ENCODE peak calls at places on chromosome 2, in nine cellular contexts. I, R, C, K, N, B, U, P and Q are unnamed samples.

GRCh38 chr2:113876503-113877387 is 13.1 kb upstream of the ACTR3 start:
- DNase-seq in I (no peak), R (no peak), C (no peak), K (peak), N (no peak), B (no peak), U (peak), P (peak), Q (peak)

GRCh38 chr2:112691761-112692370 is 29.0 kb upstream of the NT5DC4 start:
- DNase-seq in I (no peak), R (no peak), C (no peak), K (no peak), N (no peak), B (no peak), U (no peak), P (no peak), Q (no peak)

GRCh38 chr2:61438670-61439069 is 32.2 kb downstream of the USP34 start:
- DNase-seq in I (no peak), R (no peak), C (no peak), K (no peak), N (no peak), B (no peak), U (no peak), P (no peak), Q (no peak)

GRCh38 chr2:119823734-119824334 is 64.1 kb downstream of the PTPN4 start:
- DNase-seq in I (no peak), R (no peak), C (peak), K (peak), N (no peak), B (no peak), U (no peak), P (peak), Q (no peak)

GRCh38 chr2:189181706-189182105 is 2.1 kb upstream of the COL5A2 start:
- DNase-seq in I (no peak), R (no peak), C (no peak), K (no peak), N (no peak), B (no peak), U (no peak), P (peak), Q (no peak)

GRCh38 chr2:29983308-29983707 is 61.9 kb upstream of the ALK start:
- DNase-seq in I (no peak), R (no peak), C (no peak), K (no peak), N (no peak), B (no peak), U (no peak), P (no peak), Q (no peak)

GRCh38 chr2:56118474-56118873 is 65.3 kb upstream of the CCDC85A start:
- DNase-seq in I (no peak), R (no peak), C (no peak), K (no peak), N (no peak), B (no peak), U (no peak), P (no peak), Q (no peak)

GRCh38 chr2:109346601-109347228 is 217.7 kb downstream of the SH3RF3 start:
- DNase-seq in I (no peak), R (peak), C (no peak), K (no peak), N (no peak), B (no peak), U (no peak), P (no peak), Q (no peak)

GRCh38 chr2:3094999-3095958 is 282.3 kb downstream of the EIPR1 start:
- DNase-seq in I (no peak), R (no peak), C (no peak), K (no peak), N (no peak), B (no peak), U (no peak), P (no peak), Q (peak)

GRCh38 chr2:57880967-57881366 is 165.6 kb upstream of the VRK2 start:
- DNase-seq in I (no peak), R (peak), C (no peak), K (no peak), N (no peak), B (peak), U (no peak), P (no peak), Q (no peak)

GRCh38 chr2:143844986-143845385 is 674.9 kb downstream of the ZEB2 start:
- DNase-seq in I (no peak), R (no peak), C (no peak), K (no peak), N (no peak), B (no peak), U (no peak), P (no peak), Q (no peak)

GRCh38 chr2:199273043-199273647 is 184.6 kb downstream of the SATB2 start:
- DNase-seq in I (no peak), R (no peak), C (no peak), K (no peak), N (no peak), B (no peak), U (no peak), P (no peak), Q (no peak)

GRCh38 chr2:190408538-190409271 is 550 bp downstream of the MFSD6 start:
- DNase-seq in I (peak), R (peak), C (peak), K (peak), N (peak), B (peak), U (peak), P (no peak), Q (peak)

GRCh38 chr2:152542995-152543481 is 174.2 kb downstream of the PRPF40A start:
- DNase-seq in I (peak), R (no peak), C (peak), K (peak), N (no peak), B (peak), U (no peak), P (peak), Q (no peak)

GRCh38 chr2:164430166-164430783 is 191.0 kb downstream of the GRB14 start:
- DNase-seq in I (no peak), R (no peak), C (peak), K (peak), N (no peak), B (peak), U (no peak), P (peak), Q (no peak)

GRCh38 chr2:191854385-191855372 is 7.8 kb upstream of the CAVIN2 start:
- DNase-seq in I (no peak), R (no peak), C (no peak), K (no peak), N (no peak), B (no peak), U (no peak), P (peak), Q (no peak)

GRCh38 chr2:242075163-242075562 is 205.6 kb downstream of the RTP5 start:
- DNase-seq in I (no peak), R (no peak), C (no peak), K (no peak), N (no peak), B (no peak), U (no peak), P (no peak), Q (no peak)

GRCh38 chr2:100786297-100786658 is 33.7 kb upstream of the NPAS2 start:
- DNase-seq in I (no peak), R (no peak), C (peak), K (peak), N (no peak), B (no peak), U (peak), P (no peak), Q (no peak)

GRCh38 chr2:714005-714741 is 37.0 kb upstream of the TMEM18 start:
- DNase-seq in I (peak), R (no peak), C (peak), K (peak), N (peak), B (peak), U (peak), P (peak), Q (peak)

GRCh38 chr2:136858656-136859055 is 93.3 kb downstream of the THSD7B start:
- DNase-seq in I (no peak), R (no peak), C (no peak), K (no peak), N (no peak), B (no peak), U (no peak), P (no peak), Q (no peak)

GRCh38 chr2:169963786-169964185 is 136.5 kb downstream of the UBR3 start:
- DNase-seq in I (no peak), R (no peak), C (no peak), K (no peak), N (no peak), B (no peak), U (no peak), P (no peak), Q (no peak)

GRCh38 chr2:72176281-72176680 is 28.6 kb upstream of the CYP26B1 start:
- DNase-seq in I (no peak), R (no peak), C (no peak), K (no peak), N (no peak), B (no peak), U (no peak), P (no peak), Q (no peak)

GRCh38 chr2:64586883-64587481 is 62.9 kb downstream of the AFTPH start:
- DNase-seq in I (no peak), R (no peak), C (peak), K (no peak), N (no peak), B (no peak), U (no peak), P (peak), Q (no peak)

GRCh38 chr2:232534940-232535735 is 4.4 kb upstream of the CHRNG start:
- DNase-seq in I (peak), R (peak), C (no peak), K (no peak), N (no peak), B (no peak), U (no peak), P (no peak), Q (no peak)

GRCh38 chr2:191003405-191004309 is 10.3 kb downstream of the STAT1 start:
- DNase-seq in I (no peak), R (no peak), C (no peak), K (no peak), N (no peak), B (no peak), U (no peak), P (no peak), Q (no peak)

GRCh38 chr2:241357531-241357930 is 1.4 kb downstream of the FARP2 start:
- DNase-seq in I (no peak), R (no peak), C (no peak), K (no peak), N (no peak), B (no peak), U (no peak), P (no peak), Q (no peak)

GRCh38 chr2:170465241-170465640 is 249.9 kb upstream of the SP5 start:
- DNase-seq in I (no peak), R (no peak), C (no peak), K (no peak), N (no peak), B (no peak), U (no peak), P (peak), Q (no peak)

GRCh38 chr2:33476100-33476792 is at the start of gene RASGRP3:
- DNase-seq in I (peak), R (peak), C (peak), K (peak), N (peak), B (peak), U (peak), P (peak), Q (peak)

GRCh38 chr2:33478968-33479691 is 2.7 kb downstream of the RASGRP3 start:
- DNase-seq in I (no peak), R (no peak), C (no peak), K (no peak), N (no peak), B (no peak), U (no peak), P (no peak), Q (no peak)

GRCh38 chr2:33475381-33476099 is 909 bp upstream of the RASGRP3 start:
- DNase-seq in I (peak), R (no peak), C (peak), K (peak), N (peak), B (peak), U (peak), P (peak), Q (peak)

GRCh38 chr2:33477473-33478468 is 1.3 kb downstream of the RASGRP3 start:
- DNase-seq in I (no peak), R (no peak), C (no peak), K (peak), N (no peak), B (peak), U (peak), P (no peak), Q (no peak)

DNA sequence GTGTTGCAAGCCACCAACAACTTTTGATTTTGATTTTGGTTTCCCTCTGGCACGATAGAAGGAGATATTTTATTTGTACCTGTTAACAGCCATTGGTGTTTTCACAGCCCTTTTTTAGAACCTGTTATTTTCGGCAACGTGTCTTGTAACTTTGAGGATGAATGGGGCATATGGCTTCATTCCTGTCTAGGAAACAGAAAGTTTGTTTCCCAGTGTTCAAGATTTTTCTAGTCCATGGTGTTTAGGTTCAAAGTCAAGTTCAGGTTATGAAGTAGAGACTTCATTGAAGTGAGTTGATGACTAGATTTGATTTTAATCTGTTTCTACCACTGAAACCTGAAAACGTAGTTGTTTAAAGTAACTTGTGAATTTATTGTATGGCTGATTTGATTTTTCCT is 343 bp downstream of the RASGRP3 start:
- DNase-seq in I (no peak), R (no peak), C (no peak), K (no peak), N (no peak), B (no peak), U (no peak), P (no peak), Q (no peak)
- H3K27ac ChIP-seq in I (no peak), R (peak), C (peak), K (peak), N (no peak), B (peak), U (peak), P (no peak), Q (peak)

GRCh38 chr2:96537734-96538486 is 1.4 kb downstream of the ARID5A start:
- DNase-seq in I (no peak), R (peak), C (no peak), K (no peak), N (no peak), B (peak), U (no peak), P (no peak), Q (no peak)

GRCh38 chr2:96535331-96535730 is 1.2 kb upstream of the ARID5A start:
- DNase-seq in I (peak), R (no peak), C (no peak), K (no peak), N (no peak), B (no peak), U (no peak), P (no peak), Q (no peak)

GRCh38 chr2:96536445-96537065 is at the start of gene ARID5A:
- DNase-seq in I (peak), R (peak), C (peak), K (peak), N (peak), B (peak), U (peak), P (peak), Q (peak)

GRCh38 chr2:96538487-96539214 is 2.1 kb downstream of the ARID5A start:
- DNase-seq in I (peak), R (peak), C (no peak), K (peak), N (peak), B (peak), U (peak), P (peak), Q (peak)

GRCh38 chr2:96537066-96537733 is 648 bp downstream of the ARID5A start:
- DNase-seq in I (peak), R (peak), C (no peak), K (peak), N (no peak), B (peak), U (peak), P (no peak), Q (no peak)
- TF ChIP-seq POLR2A in I (no peak), R (no peak), C (no peak), K (no peak), N (no peak), B (no peak), U (no peak), P (no peak), Q (no peak)

GRCh38 chr2:223122706-223123265 is 70.8 kb downstream of the KCNE4 start:
- DNase-seq in I (no peak), R (no peak), C (no peak), K (no peak), N (no peak), B (no peak), U (no peak), P (no peak), Q (no peak)
- H3K27ac ChIP-seq in I (no peak), R (no peak), C (no peak), K (no peak), N (no peak), B (peak), U (no peak), P (no peak), Q (no peak)

GRCh38 chr2:235860846-235861245 is 307.3 kb downstream of the GBX2 start:
- DNase-seq in I (no peak), R (no peak), C (no peak), K (no peak), N (no peak), B (no peak), U (no peak), P (no peak), Q (no peak)
- TF ChIP-seq POLR2A in I (no peak), R (no peak), C (no peak), K (no peak), N (no peak), B (no peak), U (no peak), P (no peak), Q (no peak)

DNA sequence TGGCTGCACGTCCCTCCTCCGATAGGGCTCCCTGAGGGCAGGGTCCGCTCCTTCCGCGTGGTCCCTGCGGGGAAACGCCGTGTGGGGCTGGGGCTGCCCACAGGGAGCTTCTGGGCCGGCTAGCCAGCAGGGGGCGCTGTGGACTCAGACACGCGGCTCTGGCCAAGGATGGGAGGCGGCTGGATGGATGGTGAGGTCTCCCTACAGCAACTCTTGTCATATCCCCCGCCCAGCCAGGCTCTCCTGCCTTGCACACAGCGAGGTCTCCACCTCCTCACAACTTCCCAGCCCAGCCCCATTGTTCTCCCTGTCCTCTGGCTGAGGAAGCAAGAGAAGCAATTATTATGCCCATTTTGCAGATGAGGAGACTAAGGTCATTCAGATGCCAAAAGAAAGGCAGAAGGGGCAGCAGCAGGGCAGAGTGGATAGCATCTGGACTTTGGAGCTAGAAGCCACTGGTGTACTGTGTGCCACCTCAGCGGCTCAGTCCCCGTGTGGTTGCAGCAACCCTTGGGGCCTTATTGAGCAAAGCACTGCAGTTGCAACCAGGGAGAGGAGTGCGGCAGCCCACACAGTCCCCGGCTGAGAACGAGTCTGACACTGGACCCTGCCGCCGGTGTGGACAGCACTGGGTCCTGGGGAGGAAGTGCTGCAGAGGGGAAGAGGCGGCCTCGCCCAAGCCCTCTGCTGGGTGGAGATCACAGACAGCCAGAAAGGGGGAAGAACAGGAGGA is 99.0 kb downstream of the ZFP36L2 start:
- DNase-seq in I (peak), R (peak), C (peak), K (peak), N (peak), B (peak), U (peak), P (peak), Q (no peak)
- H3K27ac ChIP-seq in I (no peak), R (peak), C (peak), K (no peak), N (no peak), B (peak), U (peak), P (no peak), Q (peak)

GRCh38 chr2:160222546-160223281 is 22.6 kb upstream of the ITGB6 start:
- DNase-seq in I (no peak), R (no peak), C (no peak), K (no peak), N (no peak), B (no peak), U (no peak), P (peak), Q (peak)

GRCh38 chr2:160225722-160226121 is 25.6 kb upstream of the ITGB6 start:
- DNase-seq in I (no peak), R (no peak), C (no peak), K (peak), N (no peak), B (no peak), U (peak), P (no peak), Q (no peak)

GRCh38 chr2:160224060-160224459 is 24.0 kb upstream of the ITGB6 start:
- DNase-seq in I (no peak), R (no peak), C (peak), K (no peak), N (no peak), B (no peak), U (no peak), P (peak), Q (peak)

GRCh38 chr2:160223560-160223959 is 23.5 kb upstream of the ITGB6 start:
- DNase-seq in I (no peak), R (no peak), C (no peak), K (no peak), N (no peak), B (no peak), U (no peak), P (no peak), Q (no peak)

GRCh38 chr2:160224507-160224906 is 24.4 kb upstream of the ITGB6 start:
- DNase-seq in I (no peak), R (no peak), C (no peak), K (no peak), N (no peak), B (no peak), U (no peak), P (no peak), Q (no peak)
- TF ChIP-seq POLR2A in I (no peak), R (no peak), C (no peak), K (no peak), N (no peak), B (no peak), U (no peak), P (no peak), Q (no peak)

DNA sequence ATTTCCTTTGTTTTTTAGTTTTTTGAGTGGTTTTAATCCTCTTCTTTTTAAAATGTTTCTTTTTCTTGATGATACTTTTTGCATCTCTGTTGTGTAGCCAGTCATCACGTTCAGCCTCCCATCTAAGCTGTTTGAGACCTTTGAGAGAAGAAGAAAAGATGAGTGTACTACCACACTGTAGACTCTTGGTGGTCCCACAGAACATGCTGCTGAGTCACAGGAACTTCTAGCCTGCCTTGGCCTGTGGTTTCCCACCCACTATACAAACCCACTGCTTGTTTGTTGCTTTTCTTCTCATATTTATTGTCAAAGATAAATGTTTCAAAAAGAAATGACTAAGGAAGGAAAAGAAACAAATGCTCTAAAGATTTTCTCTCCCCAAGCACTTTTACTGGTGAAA is 5.5 kb downstream of the CEBPZOS start:
- DNase-seq in I (no peak), R (no peak), C (no peak), K (no peak), N (no peak), B (no peak), U (no peak), P (no peak), Q (no peak)
- H3K27ac ChIP-seq in I (no peak), R (no peak), C (no peak), K (no peak), N (peak), B (no peak), U (no peak), P (no peak), Q (no peak)

GRCh38 chr2:73593676-73594075 is 48.5 kb downstream of the NAT8 start:
- DNase-seq in I (no peak), R (no peak), C (no peak), K (no peak), N (no peak), B (no peak), U (no peak), P (no peak), Q (no peak)

GRCh38 chr2:73582364-73582763 is 59.9 kb downstream of the NAT8 start:
- DNase-seq in I (no peak), R (no peak), C (no peak), K (no peak), N (no peak), B (no peak), U (no peak), P (no peak), Q (no peak)

GRCh38 chr2:73588177-73588576 is 54.0 kb downstream of the NAT8 start:
- DNase-seq in I (peak), R (no peak), C (no peak), K (no peak), N (no peak), B (no peak), U (no peak), P (no peak), Q (no peak)
- TF ChIP-seq POLR2A in I (no peak), R (no peak), C (no peak), K (no peak), N (no peak), B (no peak), U (no peak), P (no peak), Q (no peak)

GRCh38 chr2:217249490-217250451 is 389.9 kb upstream of the TNP1 start:
- DNase-seq in I (peak), R (no peak), C (no peak), K (peak), N (no peak), B (peak), U (no peak), P (no peak), Q (no peak)
- H3K27ac ChIP-seq in I (peak), R (peak), C (no peak), K (peak), N (no peak), B (peak), U (peak), P (no peak), Q (peak)